ENCODE peak calls at places on chromosomes 6 and 20, in five cellular contexts. S, J, T, Q and U are unnamed samples.

GRCh38 chr6:26520088-26520839 is 17.9 kb upstream of the HMGN4 start:
- DNase-seq in T (no peak), S (no peak), J (no peak), Q (peak; percentile 56), U (no peak)

GRCh38 chr6:161100072-161100471 is 108.5 kb downstream of the MAP3K4 start:
- DNase-seq in S (no peak), T (no peak), Q (no peak), J (no peak), U (no peak)

GRCh38 chr6:70180904-70181599 is 121.8 kb downstream of the COL9A1 start:
- DNase-seq in S (no peak), T (no peak), Q (no peak), J (no peak), U (no peak)

GRCh38 chr6:134293659-134294161 is 24.2 kb downstream of the SGK1 start:
- DNase-seq in Q (no peak), J (peak; percentile 38), T (no peak), S (no peak), U (no peak)

GRCh38 chr20:10906830-10907229 is 233.0 kb upstream of the JAG1 start:
- DNase-seq in T (no peak), Q (no peak), S (no peak), J (no peak), U (no peak)

GRCh38 chr20:20327756-20328155 is 40.1 kb upstream of the INSM1 start:
- DNase-seq in T (no peak), S (no peak), Q (no peak), J (no peak), U (peak; percentile 6)

GRCh38 chr6:41571066-41571780 is 25.0 kb downstream of the FOXP4 start:
- DNase-seq in J (no peak), Q (no peak), T (no peak), S (no peak), U (no peak)

GRCh38 chr6:149755300-149756260 is 6.0 kb downstream of the PCMT1 start:
- DNase-seq in Q (no peak), J (peak; percentile 22), T (no peak), S (no peak), U (no peak)

GRCh38 chr20:12241065-12241464 is 323.4 kb downstream of the BTBD3 start:
- DNase-seq in Q (no peak), J (no peak), S (no peak), T (no peak), U (no peak)

GRCh38 chr6:112906737-112907136 is 559.6 kb downstream of the RFPL4B start:
- DNase-seq in Q (peak; percentile 4), T (no peak), J (no peak), S (no peak), U (no peak)

GRCh38 chr6:168791916-168792315 is 350.9 kb downstream of the SMOC2 start:
- DNase-seq in Q (no peak), S (no peak), J (no peak), T (no peak), U (no peak)

GRCh38 chr6:122066200-122066599 is 333.3 kb upstream of the HSF2 start:
- DNase-seq in J (no peak), Q (no peak), S (no peak), T (no peak), U (no peak)

GRCh38 chr20:60584221-60584620 is 626.0 kb downstream of the CDH26 start:
- DNase-seq in S (no peak), Q (no peak), J (no peak), T (no peak), U (no peak)

GRCh38 chr6:105077592-105078463 is 102.0 kb downstream of the POPDC3 start:
- DNase-seq in S (no peak), J (peak; percentile 23), Q (peak; percentile 51), T (no peak), U (peak; percentile 21)
- TF ChIP-seq HDAC2 in S (no peak), J (no peak), Q (no peak), T (no peak), U (no peak)

DNA sequence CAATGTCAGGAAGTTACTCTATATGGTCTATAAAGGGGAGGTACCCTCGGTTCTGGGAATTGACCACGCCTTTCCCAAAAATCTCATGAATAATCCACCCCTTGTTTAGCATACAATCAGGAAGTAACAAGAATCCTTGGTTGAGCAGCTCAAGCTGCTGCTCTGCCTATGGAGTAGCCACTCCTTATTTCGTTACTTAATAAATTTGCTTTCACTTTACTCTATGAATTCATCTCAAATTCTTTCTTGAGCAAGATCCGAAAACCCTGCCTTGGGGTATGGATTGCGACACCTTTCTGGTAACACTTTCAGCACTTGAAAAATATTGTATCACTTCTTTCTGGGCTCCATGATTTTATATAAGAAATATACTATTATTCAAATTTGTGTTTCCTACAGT is 243.1 kb downstream of the BMP2 start:
- DNase-seq in T (no peak), J (no peak), Q (no peak), S (no peak), U (no peak)
- TF ChIP-seq HDAC2 in T (no peak), J (no peak), Q (no peak), S (no peak), U (no peak)

GRCh38 chr20:48772183-48772976 is 55.4 kb downstream of the PREX1 start:
- DNase-seq in T (no peak), S (no peak), Q (no peak), J (no peak), U (no peak)
- TF ChIP-seq HDAC2 in T (no peak), S (no peak), Q (no peak), J (peak; percentile 42), U (no peak)

GRCh38 chr6:5401845-5402738 is 140.8 kb downstream of the FARS2 start:
- DNase-seq in J (no peak), T (no peak), Q (peak; percentile 19), S (no peak), U (no peak)
- TF ChIP-seq HDAC2 in J (no peak), T (no peak), Q (no peak), S (no peak), U (no peak)

GRCh38 chr6:66605971-66606370 is 898.9 kb upstream of the EYS start:
- DNase-seq in S (no peak), T (no peak), Q (no peak), J (no peak), U (no peak)
- TF ChIP-seq HDAC2 in S (no peak), T (no peak), Q (no peak), J (no peak), U (no peak)

DNA sequence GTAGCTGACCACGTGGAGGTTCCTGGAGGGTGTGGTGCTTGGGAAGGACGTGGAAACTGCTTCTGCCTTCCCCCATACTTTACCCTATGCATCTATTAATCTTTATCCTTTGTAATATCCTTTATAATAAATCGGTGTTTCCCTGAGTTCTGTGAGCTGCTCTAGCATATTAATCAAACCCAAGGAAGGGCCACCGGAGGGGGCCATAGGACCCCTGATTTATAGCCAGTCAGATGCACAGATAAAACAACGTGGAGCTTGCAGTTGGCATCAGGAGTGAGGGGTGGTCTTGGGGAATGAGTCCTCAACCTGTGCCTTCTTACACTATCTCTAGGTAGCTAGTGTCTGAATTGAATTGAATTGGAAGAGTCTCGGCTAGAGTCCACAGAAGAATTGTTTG is 36.5 kb upstream of the TFAP2A start:
- DNase-seq in Q (no peak), T (no peak), J (no peak), S (no peak), U (no peak)
- TF ChIP-seq HDAC2 in Q (no peak), T (no peak), J (no peak), S (no peak), U (no peak)

GRCh38 chr6:127300411-127300810 is 33.7 kb downstream of the RNF146 start:
- DNase-seq in T (no peak), S (peak; percentile 27), Q (no peak), J (no peak), U (peak; percentile 6)

GRCh38 chr6:127301199-127301700 is 34.6 kb downstream of the RNF146 start:
- DNase-seq in T (no peak), J (no peak), Q (no peak), S (no peak), U (no peak)

GRCh38 chr6:127305741-127306140 is 37.7 kb downstream of the ECHDC1 start:
- DNase-seq in T (no peak), J (no peak), Q (no peak), S (no peak), U (no peak)

GRCh38 chr6:127303917-127304316 is 37.3 kb downstream of the RNF146 start:
- DNase-seq in J (no peak), Q (no peak), T (no peak), S (no peak), U (no peak)

DNA sequence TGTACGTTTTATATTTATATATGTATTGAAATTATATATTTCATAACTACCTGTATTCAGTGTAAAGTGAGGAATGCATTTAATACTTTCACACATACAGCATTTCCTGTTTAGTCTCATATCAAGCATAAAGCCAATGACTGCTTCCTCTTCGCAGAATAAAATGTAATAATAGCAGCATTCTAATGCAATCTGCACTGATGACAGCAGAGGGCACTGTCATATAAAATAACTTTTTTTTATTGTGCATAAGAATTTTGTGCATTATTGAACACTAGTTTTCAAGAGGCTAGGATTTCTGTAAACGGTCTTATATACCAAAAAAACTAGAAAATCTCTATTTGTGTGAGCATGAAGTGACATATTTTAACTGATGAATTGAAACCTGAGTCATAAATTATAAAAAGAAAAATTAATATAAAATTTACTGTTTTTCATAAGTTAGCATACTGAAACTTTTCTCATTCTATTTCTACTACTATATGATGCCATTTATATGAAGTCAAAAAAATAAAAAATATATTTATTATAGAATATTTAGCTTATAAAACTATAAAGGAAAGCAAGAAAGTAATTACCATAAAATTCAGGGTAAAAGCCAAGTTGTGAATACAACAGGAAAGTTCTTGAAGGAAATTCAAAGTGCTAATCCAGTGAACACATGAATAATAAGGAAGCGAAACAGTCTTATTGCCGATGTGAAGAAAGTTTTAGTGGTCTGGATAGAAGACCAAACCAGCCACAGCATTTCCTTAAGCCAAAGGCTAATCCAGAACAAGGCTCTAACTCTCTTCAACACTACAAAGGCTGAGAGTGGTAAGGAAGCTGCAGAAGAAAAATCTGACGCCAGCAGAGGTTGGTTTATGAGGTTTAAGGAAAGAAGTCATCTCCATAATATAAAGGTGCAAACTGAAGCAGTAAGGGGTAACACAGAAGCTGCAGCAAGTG is 36.3 kb downstream of the RNF146 start:
- DNase-seq in T (no peak), J (peak; percentile 33), S (no peak), Q (peak; percentile 25), U (peak; percentile 44)
- TF ChIP-seq HDAC2 in T (no peak), J (no peak), S (no peak), Q (no peak), U (no peak)